ENCODE peak calls at places on chromosome 21, in ten cellular contexts. W, V, Q, C, T, M, R, E, H and Z are unnamed samples.

GRCh38 chr21:16108561-16109070 is 378.8 kb downstream of the USP25 start:
- DNase-seq in W (no peak), V (no peak), Q (peak; percentile 89), C (no peak), T (no peak), M (no peak), R (no peak), E (no peak), H (no peak), Z (no peak)

GRCh38 chr21:36522174-36522810 is 42.4 kb upstream of the CLDN14 start:
- DNase-seq in W (no peak), V (no peak), Q (no peak), C (no peak), T (no peak), M (no peak), R (no peak), E (no peak), H (no peak), Z (no peak)

GRCh38 chr21:36321325-36322082 is 1.5 kb downstream of the MORC3 start:
- DNase-seq in W (no peak), V (no peak), Q (peak; percentile 10), C (peak; percentile 27), T (no peak), M (peak; percentile 24), R (no peak), E (no peak), H (no peak), Z (peak; percentile 49)

GRCh38 chr21:17270234-17270633 is 242.6 kb upstream of the CXADR start:
- DNase-seq in W (no peak), V (no peak), Q (peak; percentile 47), C (peak; percentile 36), T (no peak), M (peak; percentile 73), R (peak; percentile 17), E (no peak), H (peak; percentile 77), Z (peak; percentile 22)

GRCh38 chr21:21114456-21114855 is 116.2 kb downstream of the NCAM2 start:
- DNase-seq in W (no peak), V (no peak), Q (no peak), C (no peak), T (no peak), M (no peak), R (no peak), E (no peak), H (no peak), Z (no peak)

GRCh38 chr21:29078884-29079765 is 5.7 kb upstream of the CCT8 start:
- DNase-seq in W (no peak), V (no peak), Q (peak; percentile 14), C (no peak), T (no peak), M (no peak), R (no peak), E (no peak), H (no peak), Z (no peak)

GRCh38 chr21:23664193-23664694 is 1943.0 kb downstream of the MRPL39 start:
- DNase-seq in W (no peak), V (no peak), Q (no peak), C (no peak), T (no peak), M (no peak), R (no peak), E (no peak), H (no peak), Z (no peak)

GRCh38 chr21:46077674-46078101 is 20.2 kb upstream of the COL6A2 start:
- DNase-seq in W (peak; percentile 60), V (no peak), Q (no peak), C (no peak), T (peak; percentile 69), M (no peak), R (no peak), E (peak; percentile 7), H (no peak), Z (peak; percentile 6)

GRCh38 chr21:17903029-17903806 is 84.1 kb upstream of the C21orf91 start:
- DNase-seq in W (no peak), V (no peak), Q (peak; percentile 12), C (peak; percentile 56), T (no peak), M (peak; percentile 62), R (peak; percentile 3), E (no peak), H (no peak), Z (no peak)

GRCh38 chr21:46544003-46544402 is 60.9 kb downstream of the S100B start:
- DNase-seq in W (no peak), V (no peak), Q (no peak), C (no peak), T (no peak), M (no peak), R (no peak), E (no peak), H (no peak), Z (no peak)

GRCh38 chr21:46314441-46315020 is 9.1 kb downstream of the C21orf58 start:
- DNase-seq in W (no peak), V (no peak), Q (no peak), C (no peak), T (no peak), M (no peak), R (no peak), E (no peak), H (no peak), Z (no peak)

GRCh38 chr21:37712204-37712934 is 203.9 kb downstream of the KCNJ6 start:
- DNase-seq in W (peak; percentile 80), V (peak; percentile 53), Q (peak; percentile 37), C (peak; percentile 74), T (no peak), M (peak; percentile 77), R (peak; percentile 37), E (peak; percentile 81), H (peak; percentile 27), Z (peak; percentile 21)

GRCh38 chr21:24727803-24728425 is 879.4 kb downstream of the MRPL39 start:
- DNase-seq in W (no peak), V (no peak), Q (no peak), C (no peak), T (no peak), M (no peak), R (no peak), E (no peak), H (no peak), Z (no peak)

GRCh38 chr21:46121286-46122221 is 23.6 kb downstream of the COL6A2 start:
- DNase-seq in W (peak; percentile 64), V (no peak), Q (no peak), C (no peak), T (peak; percentile 70), M (no peak), R (no peak), E (peak; percentile 9), H (peak; percentile 18), Z (no peak)

GRCh38 chr21:38802050-38803026 is 3.4 kb upstream of the ETS2 start:
- DNase-seq in W (no peak), V (no peak), Q (no peak), C (no peak), T (peak; percentile 68), M (no peak), R (no peak), E (no peak), H (no peak), Z (no peak)

GRCh38 chr21:44917446-44918106 is 3.1 kb downstream of the ITGB2 start:
- DNase-seq in W (no peak), V (no peak), Q (no peak), C (no peak), T (no peak), M (no peak), R (no peak), E (no peak), H (no peak), Z (no peak)
- H3K4me3 ChIP-seq in W (no peak overlapping the region), V (no peak overlapping the region), Q (no peak overlapping the region), C (no peak overlapping the region), T (no peak overlapping the region), M (no peak overlapping the region), R (no peak overlapping the region), E (no peak overlapping the region), H (no peak overlapping the region), Z (no peak overlapping the region)

GRCh38 chr21:31667639-31668038 is 8.1 kb downstream of the SOD1 start:
- DNase-seq in W (no peak), V (no peak), Q (no peak), C (peak; percentile 62), T (no peak), M (no peak), R (no peak), E (no peak), H (no peak), Z (no peak)
- H3K4me3 ChIP-seq in W (no peak overlapping the region), V (no peak overlapping the region), Q (no peak overlapping the region), C (no peak overlapping the region), T (no peak overlapping the region), M (no peak overlapping the region), R (no peak overlapping the region), E (no peak overlapping the region), H (no peak overlapping the region), Z (no peak overlapping the region)

GRCh38 chr21:41295721-41296254 is 20.8 kb upstream of the FAM3B start:
- DNase-seq in W (no peak), V (no peak), Q (no peak), C (no peak), T (no peak), M (no peak), R (no peak), E (no peak), H (no peak), Z (no peak)

GRCh38 chr21:41294548-41295231 is 21.9 kb upstream of the FAM3B start:
- DNase-seq in W (no peak), V (no peak), Q (no peak), C (no peak), T (no peak), M (no peak), R (no peak), E (no peak), H (no peak), Z (no peak)

GRCh38 chr21:41289431-41289830 is 27.2 kb upstream of the FAM3B start:
- DNase-seq in W (no peak), V (peak; percentile 21), Q (no peak), C (no peak), T (no peak), M (no peak), R (no peak), E (no peak), H (no peak), Z (no peak)

GRCh38 chr21:41290106-41290799 is 26.3 kb upstream of the FAM3B start:
- DNase-seq in W (no peak), V (no peak), Q (no peak), C (no peak), T (no peak), M (no peak), R (no peak), E (no peak), H (no peak), Z (no peak)
- H3K4me3 ChIP-seq in W (peak overlapping the region; percentile 6), V (no peak overlapping the region), Q (no peak overlapping the region), C (no peak overlapping the region), T (peak overlapping the region; percentile 18), M (no peak overlapping the region), R (no peak overlapping the region), E (no peak overlapping the region), H (no peak overlapping the region), Z (no peak overlapping the region)

DNA sequence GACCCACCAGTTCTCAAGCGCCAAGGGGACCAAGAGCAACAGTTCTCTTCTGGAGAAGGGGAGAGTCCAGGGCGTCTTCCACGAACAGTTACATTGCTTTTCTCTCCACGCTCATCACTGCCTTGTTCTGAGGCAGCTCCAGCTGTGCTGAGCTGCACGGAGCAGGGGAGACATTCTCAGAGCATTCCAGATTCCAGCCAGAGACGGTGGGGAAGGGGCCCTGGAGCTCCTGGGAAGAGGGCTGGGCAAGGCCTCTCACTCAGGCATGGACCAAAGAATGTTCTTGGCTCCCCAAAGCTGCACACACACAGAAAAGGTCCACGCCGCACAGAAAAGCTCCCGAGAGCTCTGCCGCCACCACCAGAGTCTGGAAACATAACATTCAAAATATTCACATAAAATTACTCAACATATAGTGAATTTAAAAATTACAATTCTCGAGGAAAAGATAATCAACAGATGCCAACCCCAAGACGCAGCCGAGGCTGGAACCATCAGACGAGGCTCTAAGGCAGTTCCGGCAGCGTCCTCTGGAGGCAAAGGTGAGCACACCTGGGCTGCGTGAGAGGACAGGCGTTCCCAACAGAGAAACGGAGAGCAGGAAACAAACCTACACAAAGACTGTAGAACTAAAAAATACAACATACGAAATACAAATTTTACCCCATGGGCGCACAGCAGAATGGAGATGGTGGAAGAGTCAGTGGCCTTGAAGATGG is 40.5 kb downstream of the UBE2G2 start:
- DNase-seq in W (peak; percentile 38), V (no peak), Q (no peak), C (no peak), T (peak; percentile 61), M (no peak), R (no peak), E (peak; percentile 75), H (no peak), Z (no peak)
- H3K4me3 ChIP-seq in W (no peak overlapping the region), V (no peak overlapping the region), Q (no peak overlapping the region), C (no peak overlapping the region), T (no peak overlapping the region), M (no peak overlapping the region), R (no peak overlapping the region), E (no peak overlapping the region), H (no peak overlapping the region), Z (no peak overlapping the region)